ENCODE peak calls at places on chromosomes 1 and 21, in five cellular contexts. One of them, this sample, is unnamed.

GRCh38 chr1:10980094-10980577 is 32.3 kb upstream of the TARDBP start:
- DNase-seq in iPS DF 6.9: peak
- DNase-seq in astrocyte of the spinal cord: peak
- DNase-seq in right cardiac atrium: peak
- DNase-seq in bronchial epithelial cell: peak
- DNase-seq in this sample: no peak

GRCh38 chr1:216047821-216048220 is 375.4 kb downstream of the USH2A start:
- DNase-seq in bronchial epithelial cell: no peak
- DNase-seq in astrocyte of the spinal cord: peak
- DNase-seq in right cardiac atrium: no peak
- DNase-seq in iPS DF 6.9: no peak
- DNase-seq in this sample: no peak

GRCh38 chr1:233217832-233218231 is 77.7 kb downstream of the PCNX2 start:
- DNase-seq in astrocyte of the spinal cord: no peak
- DNase-seq in bronchial epithelial cell: no peak
- DNase-seq in iPS DF 6.9: no peak
- DNase-seq in right cardiac atrium: no peak
- DNase-seq in this sample: no peak

GRCh38 chr1:92326681-92327080 is 27.8 kb downstream of the RPAP2 start:
- DNase-seq in right cardiac atrium: no peak
- DNase-seq in iPS DF 6.9: no peak
- DNase-seq in bronchial epithelial cell: peak
- DNase-seq in astrocyte of the spinal cord: no peak
- DNase-seq in this sample: no peak

GRCh38 chr1:209647212-209647611 is 5.0 kb downstream of the LAMB3 start:
- DNase-seq in right cardiac atrium: no peak
- DNase-seq in iPS DF 6.9: no peak
- DNase-seq in bronchial epithelial cell: peak
- DNase-seq in astrocyte of the spinal cord: no peak
- DNase-seq in this sample: no peak

GRCh38 chr1:18816808-18817207 is 42.7 kb downstream of the TAS1R2 start:
- DNase-seq in bronchial epithelial cell: no peak
- DNase-seq in iPS DF 6.9: no peak
- DNase-seq in right cardiac atrium: no peak
- DNase-seq in astrocyte of the spinal cord: no peak
- DNase-seq in this sample: no peak

GRCh38 chr1:185238447-185238846 is 78.6 kb downstream of the IVNS1ABP start:
- DNase-seq in iPS DF 6.9: no peak
- DNase-seq in bronchial epithelial cell: peak
- DNase-seq in astrocyte of the spinal cord: peak
- DNase-seq in right cardiac atrium: no peak
- DNase-seq in this sample: peak

GRCh38 chr1:232416026-232416568 is 213.8 kb downstream of the SIPA1L2 start:
- DNase-seq in iPS DF 6.9: no peak
- DNase-seq in astrocyte of the spinal cord: no peak
- DNase-seq in bronchial epithelial cell: peak
- DNase-seq in right cardiac atrium: no peak
- DNase-seq in this sample: no peak

GRCh38 chr1:68228833-68229232 is 3.5 kb downstream of the WLS start:
- DNase-seq in bronchial epithelial cell: no peak
- DNase-seq in right cardiac atrium: no peak
- DNase-seq in iPS DF 6.9: no peak
- DNase-seq in astrocyte of the spinal cord: peak
- DNase-seq in this sample: no peak
- H3K4me3 ChIP-seq in bronchial epithelial cell: no peak
- H3K4me3 ChIP-seq in right cardiac atrium: no peak
- H3K4me3 ChIP-seq in iPS DF 6.9: no peak
- H3K4me3 ChIP-seq in astrocyte of the spinal cord: peak
- H3K4me3 ChIP-seq in this sample: no peak

GRCh38 chr1:84692391-84692790 is 2.1 kb upstream of the SSX2IP start:
- DNase-seq in right cardiac atrium: no peak
- DNase-seq in bronchial epithelial cell: no peak
- DNase-seq in astrocyte of the spinal cord: no peak
- DNase-seq in iPS DF 6.9: no peak
- DNase-seq in this sample: no peak
- H3K4me3 ChIP-seq in right cardiac atrium: no peak
- H3K4me3 ChIP-seq in bronchial epithelial cell: no peak
- H3K4me3 ChIP-seq in astrocyte of the spinal cord: no peak
- H3K4me3 ChIP-seq in iPS DF 6.9: no peak
- H3K4me3 ChIP-seq in this sample: peak

GRCh38 chr1:111192643-111193519 is 7.6 kb downstream of the DENND2D start:
- DNase-seq in right cardiac atrium: no peak
- DNase-seq in iPS DF 6.9: no peak
- DNase-seq in bronchial epithelial cell: peak
- DNase-seq in astrocyte of the spinal cord: no peak
- DNase-seq in this sample: no peak
- H3K4me3 ChIP-seq in right cardiac atrium: no peak
- H3K4me3 ChIP-seq in iPS DF 6.9: no peak
- H3K4me3 ChIP-seq in bronchial epithelial cell: no peak
- H3K4me3 ChIP-seq in astrocyte of the spinal cord: no peak
- H3K4me3 ChIP-seq in this sample: no peak

DNA sequence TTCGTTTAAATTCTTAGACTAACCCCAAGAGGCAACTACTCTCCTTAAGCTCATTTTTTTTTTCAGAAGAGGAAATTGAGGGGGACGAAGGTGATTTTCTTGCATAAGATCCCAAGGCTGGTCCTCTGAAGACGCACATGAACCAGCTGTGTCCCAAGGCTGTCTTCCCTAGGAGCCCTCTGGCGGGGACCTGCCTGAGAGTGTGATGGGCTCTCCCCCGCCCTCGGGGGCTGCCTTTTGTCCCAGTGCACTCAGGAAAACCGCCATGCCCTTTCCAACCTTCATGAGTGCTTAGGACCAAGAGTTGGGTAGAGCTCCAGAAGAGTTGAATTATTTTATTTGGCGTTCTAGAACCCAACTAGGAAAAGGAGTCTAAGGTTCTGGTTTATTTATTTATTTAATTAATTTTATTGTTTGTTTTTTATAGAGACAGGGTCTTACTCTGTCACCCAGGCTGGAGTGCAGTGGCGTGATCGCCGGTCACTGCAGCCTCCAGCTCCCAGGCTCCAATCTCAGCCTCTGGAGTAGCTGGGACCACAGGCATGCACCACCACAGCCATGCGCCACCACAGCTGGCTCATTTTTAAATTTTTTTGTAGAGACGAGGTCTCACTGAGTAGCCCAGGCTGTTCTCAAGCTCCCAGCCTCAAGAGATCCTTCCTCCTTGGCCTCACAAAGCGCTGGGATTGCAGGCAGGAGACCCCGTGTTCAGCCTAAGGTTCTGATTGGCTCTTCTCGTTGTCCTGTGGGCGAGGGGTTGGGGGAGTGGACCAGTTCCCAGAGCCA is 21.9 kb downstream of the UMODL1 start:
- DNase-seq in right cardiac atrium: no peak
- DNase-seq in iPS DF 6.9: no peak
- DNase-seq in astrocyte of the spinal cord: peak
- DNase-seq in bronchial epithelial cell: no peak
- DNase-seq in this sample: no peak
- H3K4me3 ChIP-seq in right cardiac atrium: no peak
- H3K4me3 ChIP-seq in iPS DF 6.9: no peak
- H3K4me3 ChIP-seq in astrocyte of the spinal cord: no peak
- H3K4me3 ChIP-seq in bronchial epithelial cell: no peak
- H3K4me3 ChIP-seq in this sample: no peak

DNA sequence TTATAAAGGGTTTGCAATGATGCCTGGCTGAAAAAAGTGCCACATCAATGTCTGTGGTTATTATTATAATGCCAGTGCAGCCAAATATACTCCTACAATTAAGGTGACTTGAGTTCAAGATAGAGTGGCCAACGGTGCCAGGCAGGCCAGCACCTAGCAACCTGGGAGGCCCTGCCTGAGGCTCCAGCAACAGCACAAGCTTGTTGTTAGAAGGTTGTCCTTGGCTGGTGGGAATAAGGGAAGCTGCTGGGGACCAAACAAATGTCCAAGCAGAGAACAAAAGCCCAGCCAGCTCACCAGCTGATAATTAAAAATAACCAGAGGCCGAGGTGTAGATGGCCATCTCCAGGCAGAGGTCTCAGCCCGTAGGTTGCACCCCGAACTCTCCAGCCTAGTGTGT is 2.0 kb downstream of the TMPRSS2 start:
- DNase-seq in bronchial epithelial cell: no peak
- DNase-seq in astrocyte of the spinal cord: no peak
- DNase-seq in iPS DF 6.9: no peak
- DNase-seq in right cardiac atrium: no peak
- DNase-seq in this sample: no peak
- H3K4me3 ChIP-seq in bronchial epithelial cell: no peak
- H3K4me3 ChIP-seq in astrocyte of the spinal cord: no peak
- H3K4me3 ChIP-seq in iPS DF 6.9: no peak
- H3K4me3 ChIP-seq in right cardiac atrium: no peak
- H3K4me3 ChIP-seq in this sample: no peak

GRCh38 chr1:1353389-1354151 is 4.4 kb upstream of the DVL1 start:
- DNase-seq in bronchial epithelial cell: no peak
- DNase-seq in right cardiac atrium: peak
- DNase-seq in iPS DF 6.9: no peak
- DNase-seq in astrocyte of the spinal cord: no peak
- DNase-seq in this sample: no peak

GRCh38 chr1:1356166-1356795 is 2.1 kb downstream of the MXRA8 start:
- DNase-seq in astrocyte of the spinal cord: no peak
- DNase-seq in iPS DF 6.9: no peak
- DNase-seq in bronchial epithelial cell: no peak
- DNase-seq in right cardiac atrium: peak
- DNase-seq in this sample: no peak

GRCh38 chr1:1352784-1353388 is 3.7 kb upstream of the DVL1 start:
- DNase-seq in bronchial epithelial cell: no peak
- DNase-seq in right cardiac atrium: peak
- DNase-seq in iPS DF 6.9: no peak
- DNase-seq in astrocyte of the spinal cord: no peak
- DNase-seq in this sample: no peak

GRCh38 chr1:1355376-1355775 is 3.0 kb downstream of the MXRA8 start:
- DNase-seq in iPS DF 6.9: no peak
- DNase-seq in bronchial epithelial cell: no peak
- DNase-seq in astrocyte of the spinal cord: no peak
- DNase-seq in right cardiac atrium: peak
- DNase-seq in this sample: no peak

GRCh38 chr1:1354271-1355247 is 3.8 kb downstream of the MXRA8 start:
- DNase-seq in astrocyte of the spinal cord: no peak
- DNase-seq in bronchial epithelial cell: no peak
- DNase-seq in iPS DF 6.9: no peak
- DNase-seq in right cardiac atrium: peak
- DNase-seq in this sample: no peak
- H3K4me3 ChIP-seq in astrocyte of the spinal cord: no peak
- H3K4me3 ChIP-seq in bronchial epithelial cell: no peak
- H3K4me3 ChIP-seq in iPS DF 6.9: peak
- H3K4me3 ChIP-seq in right cardiac atrium: no peak
- H3K4me3 ChIP-seq in this sample: no peak

GRCh38 chr1:153942766-153943549 is 3.6 kb downstream of the DENND4B start:
- DNase-seq in iPS DF 6.9: no peak
- DNase-seq in right cardiac atrium: no peak
- DNase-seq in bronchial epithelial cell: no peak
- DNase-seq in astrocyte of the spinal cord: no peak
- DNase-seq in this sample: no peak

GRCh38 chr1:153945795-153946621 is 510 bp downstream of the DENND4B start:
- DNase-seq in astrocyte of the spinal cord: peak
- DNase-seq in right cardiac atrium: peak
- DNase-seq in bronchial epithelial cell: peak
- DNase-seq in iPS DF 6.9: no peak
- DNase-seq in this sample: no peak

GRCh38 chr1:153945131-153945794 is 1.3 kb downstream of the DENND4B start:
- DNase-seq in bronchial epithelial cell: peak
- DNase-seq in iPS DF 6.9: no peak
- DNase-seq in astrocyte of the spinal cord: peak
- DNase-seq in right cardiac atrium: peak
- DNase-seq in this sample: peak

GRCh38 chr1:153944822-153945117 is 1.7 kb downstream of the DENND4B start:
- DNase-seq in bronchial epithelial cell: no peak
- DNase-seq in right cardiac atrium: no peak
- DNase-seq in astrocyte of the spinal cord: no peak
- DNase-seq in iPS DF 6.9: no peak
- DNase-seq in this sample: no peak

GRCh38 chr1:153944005-153944821 is 2.3 kb downstream of the DENND4B start:
- DNase-seq in right cardiac atrium: peak
- DNase-seq in iPS DF 6.9: no peak
- DNase-seq in astrocyte of the spinal cord: no peak
- DNase-seq in bronchial epithelial cell: no peak
- DNase-seq in this sample: no peak
- H3K4me3 ChIP-seq in right cardiac atrium: no peak
- H3K4me3 ChIP-seq in iPS DF 6.9: no peak
- H3K4me3 ChIP-seq in astrocyte of the spinal cord: no peak
- H3K4me3 ChIP-seq in bronchial epithelial cell: no peak
- H3K4me3 ChIP-seq in this sample: peak

GRCh38 chr1:9630331-9631081 is 21.0 kb upstream of the PIK3CD start:
- DNase-seq in iPS DF 6.9: no peak
- DNase-seq in right cardiac atrium: no peak
- DNase-seq in bronchial epithelial cell: no peak
- DNase-seq in astrocyte of the spinal cord: no peak
- DNase-seq in this sample: no peak
- H3K4me3 ChIP-seq in iPS DF 6.9: no peak
- H3K4me3 ChIP-seq in right cardiac atrium: no peak
- H3K4me3 ChIP-seq in bronchial epithelial cell: no peak
- H3K4me3 ChIP-seq in astrocyte of the spinal cord: no peak
- H3K4me3 ChIP-seq in this sample: peak

This sample was measured in Jurkat, Clone E6-1.